ENCODE peak calls at places on chromosomes 16 and 17, in nine cellular contexts. B is GM12865; S is heart right ventricle; I is lung; V is HL-60; A is CD8-positive, alpha-beta T cell; P is foreskin fibroblast; Y is A673; F is bronchial epithelial cell. Z is an unnamed sample.

GRCh38 chr16:87832759-87833502 is 36.4 kb downstream of the SLC7A5 start:
- DNase-seq in I (no peak), S (no peak), Y (no peak), V (no peak), A (peak), P (no peak), B (no peak), F (no peak), Z (no peak)

GRCh38 chr17:21246698-21247097 is 6.5 kb downstream of the NATD1 start:
- DNase-seq in S (no peak), B (no peak), I (no peak), F (no peak), Y (no peak), P (no peak), A (no peak), V (no peak), Z (no peak)

GRCh38 chr17:63741251-63742049 is at the start of gene STRADA:
- DNase-seq in F (peak), Y (peak), I (peak), B (peak), A (peak), S (peak), V (peak), P (peak), Z (peak)

GRCh38 chr17:521168-521525 is 168.5 kb upstream of the RPH3AL start:
- DNase-seq in A (no peak), Y (no peak), P (no peak), B (no peak), V (no peak), F (no peak), S (no peak), I (no peak), Z (no peak)

GRCh38 chr17:62653831-62654829 is 26.7 kb downstream of the MRC2 start:
- DNase-seq in F (no peak), V (no peak), P (peak), A (no peak), B (no peak), I (peak), S (peak), Y (no peak), Z (no peak)

GRCh38 chr16:5504028-5504758 is 406.6 kb upstream of the EEF2KMT start:
- DNase-seq in A (no peak), Y (peak), F (no peak), I (no peak), B (no peak), P (no peak), V (no peak), S (peak), Z (no peak)

GRCh38 chr17:45293413-45294211 is 23.2 kb downstream of the MAP3K14 start:
- DNase-seq in Y (peak), I (peak), A (no peak), V (peak), S (peak), F (peak), P (peak), B (peak), Z (no peak)

GRCh38 chr17:81189670-81190530 is 23.9 kb upstream of the AATK start:
- DNase-seq in S (no peak), P (no peak), Y (no peak), F (no peak), B (no peak), V (no peak), A (no peak), I (no peak), Z (no peak)

GRCh38 chr17:9141423-9141753 is 120.1 kb downstream of the NTN1 start:
- DNase-seq in Y (no peak), A (no peak), V (no peak), S (no peak), B (no peak), P (no peak), F (no peak), I (no peak), Z (no peak)

GRCh38 chr16:77916111-77916510 is 106.2 kb upstream of the CLEC3A start:
- DNase-seq in S (no peak), F (no peak), B (no peak), Y (no peak), I (no peak), A (no peak), V (no peak), P (no peak), Z (no peak)

GRCh38 chr16:57372372-57373116 is at the start of gene CX3CL1:
- DNase-seq in P (no peak), I (peak), A (no peak), F (peak), V (no peak), B (no peak), Y (peak), S (peak), Z (no peak)

GRCh38 chr17:36918260-36918691 is 19.0 kb upstream of the LHX1 start:
- DNase-seq in A (no peak), S (no peak), B (no peak), V (no peak), F (peak), P (no peak), I (no peak), Y (no peak), Z (no peak)

GRCh38 chr17:19418312-19418992 is 7.4 kb downstream of the RNF112 start:
- DNase-seq in I (no peak), B (peak), P (peak), Y (no peak), V (peak), F (peak), S (no peak), A (no peak), Z (no peak)

GRCh38 chr17:1156864-1157263 is 22.9 kb downstream of the ABR start:
- DNase-seq in P (no peak), S (no peak), I (no peak), F (no peak), B (no peak), A (no peak), Y (no peak), V (no peak), Z (no peak)

GRCh38 chr17:11240041-11240801 is 792 bp upstream of the SHISA6 start:
- DNase-seq in P (no peak), I (no peak), A (no peak), F (no peak), B (no peak), Y (peak), V (no peak), S (peak), Z (no peak)

GRCh38 chr16:3461120-3461519 is 17.6 kb downstream of the NAA60 start:
- DNase-seq in P (no peak), Y (peak), A (peak), F (no peak), I (no peak), B (peak), V (no peak), S (no peak), Z (no peak)

GRCh38 chr17:34259151-34259550 is 4.1 kb downstream of the CCL2 start:
- DNase-seq in Y (no peak), I (no peak), A (no peak), F (peak), S (no peak), P (no peak), B (no peak), V (no peak), Z (no peak)

GRCh38 chr16:15542261-15542660 is 100.7 kb downstream of the MARF1 start:
- DNase-seq in I (no peak), Y (peak), S (no peak), F (no peak), V (no peak), P (no peak), A (no peak), B (no peak), Z (no peak)

GRCh38 chr17:74147966-74148365 is 55.5 kb upstream of the RPL38 start:
- DNase-seq in A (no peak), P (no peak), B (no peak), S (no peak), Y (no peak), V (no peak), F (no peak), I (no peak), Z (no peak)

GRCh38 chr17:81551458-81552243 is 502 bp downstream of the FAAP100 start:
- DNase-seq in V (peak), A (no peak), B (peak), Y (no peak), P (no peak), F (no peak), I (peak), S (no peak), Z (no peak)

GRCh38 chr16:22638393-22639206 is 127.9 kb downstream of the NPIPB5 start:
- DNase-seq in S (no peak), A (no peak), Y (no peak), B (no peak), F (peak), I (no peak), P (peak), V (peak), Z (no peak)

GRCh38 chr16:74449470-74449869 is 28.2 kb upstream of the CLEC18B start:
- DNase-seq in F (peak), A (no peak), Y (no peak), I (no peak), P (peak), S (peak), B (no peak), V (no peak), Z (no peak)

GRCh38 chr16:79482011-79482410 is 118.5 kb downstream of the MAF start:
- DNase-seq in Y (no peak), V (no peak), P (no peak), B (no peak), S (no peak), A (no peak), I (no peak), F (no peak), Z (no peak)

GRCh38 chr17:49739662-49740271 is 24.2 kb downstream of the FAM117A start:
- DNase-seq in I (peak), S (peak), B (peak), V (peak), P (no peak), Y (peak), A (peak), F (peak), Z (peak)

GRCh38 chr16:53668869-53669268 is 34.8 kb downstream of the RPGRIP1L start:
- DNase-seq in A (no peak), S (no peak), I (no peak), F (no peak), Y (no peak), B (no peak), V (no peak), P (no peak), Z (no peak)

GRCh38 chr17:42895185-42895555 is 5.4 kb upstream of the G6PC1 start:
- DNase-seq in A (no peak), I (peak), V (no peak), S (no peak), F (peak), Y (no peak), P (peak), B (no peak), Z (no peak)

GRCh38 chr16:65817799-65818198 is 548.7 kb upstream of the CDH5 start:
- DNase-seq in S (no peak), P (no peak), V (no peak), Y (no peak), I (no peak), A (no peak), B (no peak), F (no peak), Z (no peak)

GRCh38 chr16:65817066-65817465 is 549.4 kb upstream of the CDH5 start:
- DNase-seq in I (no peak), B (no peak), F (no peak), P (no peak), S (no peak), A (no peak), V (no peak), Y (no peak), Z (no peak)

GRCh38 chr16:65825191-65825856 is 541.2 kb upstream of the CDH5 start:
- DNase-seq in P (no peak), V (no peak), Y (no peak), A (no peak), S (no peak), F (no peak), B (no peak), I (no peak), Z (no peak)

GRCh38 chr16:65816556-65816955 is 549.9 kb upstream of the CDH5 start:
- DNase-seq in A (no peak), B (no peak), Y (no peak), V (no peak), I (no peak), P (no peak), S (no peak), F (no peak), Z (no peak)

GRCh38 chr16:65822148-65822547 is 544.3 kb upstream of the CDH5 start:
- DNase-seq in A (no peak), S (no peak), V (no peak), Y (no peak), P (no peak), B (no peak), F (no peak), I (no peak), Z (no peak)
- TF ChIP-seq CTCF in A (no peak), S (no peak), V (no peak), Y (no peak), P (no peak), B (no peak), F (no peak), I (no peak), Z (no peak)

DNA sequence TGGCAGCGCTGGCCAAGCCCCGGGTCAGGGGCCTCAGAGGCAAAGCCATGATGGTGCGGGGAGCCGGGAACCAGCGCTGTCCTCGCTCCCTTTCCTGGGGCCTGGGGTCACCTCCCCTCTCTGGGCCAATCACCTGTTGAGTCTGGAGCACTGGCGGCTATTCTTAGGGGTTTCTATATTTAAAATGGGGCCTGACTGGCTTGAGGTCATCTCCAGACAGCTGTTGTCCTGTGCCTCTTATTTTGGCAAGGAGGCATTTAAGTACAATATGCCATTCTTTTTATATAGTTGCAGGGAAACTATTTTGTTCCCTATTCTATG is at the start of gene COX6A2:
- DNase-seq in I (no peak), P (no peak), Y (no peak), B (no peak), A (no peak), V (no peak), F (no peak), S (peak), Z (no peak)
- H3K4me3 ChIP-seq in I (no peak), P (peak), Y (no peak), B (no peak), A (no peak), V (no peak), F (peak), S (peak), Z (no peak)

GRCh38 chr16:70553175-70553574 is 29.6 kb downstream of the SF3B3 start:
- DNase-seq in F (peak), I (no peak), Y (no peak), B (no peak), A (no peak), S (no peak), P (peak), V (no peak), Z (no peak)

GRCh38 chr16:70553645-70554044 is 30.0 kb downstream of the SF3B3 start:
- DNase-seq in S (no peak), A (no peak), F (no peak), P (peak), I (no peak), Y (no peak), B (no peak), V (no peak), Z (no peak)

GRCh38 chr16:70551788-70552187 is 28.2 kb downstream of the SF3B3 start:
- DNase-seq in S (no peak), Y (no peak), P (no peak), I (no peak), V (no peak), B (no peak), A (no peak), F (no peak), Z (no peak)

GRCh38 chr16:70550082-70550481 is 26.5 kb downstream of the SF3B3 start:
- DNase-seq in I (no peak), S (no peak), F (no peak), P (no peak), Y (no peak), A (no peak), V (no peak), B (no peak), Z (no peak)

GRCh38 chr16:70552675-70553074 is 29.1 kb downstream of the SF3B3 start:
- DNase-seq in V (no peak), Y (no peak), F (no peak), P (no peak), S (no peak), B (no peak), A (no peak), I (no peak), Z (no peak)
- TF ChIP-seq CTCF in V (no peak), Y (no peak), F (no peak), P (no peak), S (no peak), B (no peak), A (no peak), I (no peak), Z (no peak)

DNA sequence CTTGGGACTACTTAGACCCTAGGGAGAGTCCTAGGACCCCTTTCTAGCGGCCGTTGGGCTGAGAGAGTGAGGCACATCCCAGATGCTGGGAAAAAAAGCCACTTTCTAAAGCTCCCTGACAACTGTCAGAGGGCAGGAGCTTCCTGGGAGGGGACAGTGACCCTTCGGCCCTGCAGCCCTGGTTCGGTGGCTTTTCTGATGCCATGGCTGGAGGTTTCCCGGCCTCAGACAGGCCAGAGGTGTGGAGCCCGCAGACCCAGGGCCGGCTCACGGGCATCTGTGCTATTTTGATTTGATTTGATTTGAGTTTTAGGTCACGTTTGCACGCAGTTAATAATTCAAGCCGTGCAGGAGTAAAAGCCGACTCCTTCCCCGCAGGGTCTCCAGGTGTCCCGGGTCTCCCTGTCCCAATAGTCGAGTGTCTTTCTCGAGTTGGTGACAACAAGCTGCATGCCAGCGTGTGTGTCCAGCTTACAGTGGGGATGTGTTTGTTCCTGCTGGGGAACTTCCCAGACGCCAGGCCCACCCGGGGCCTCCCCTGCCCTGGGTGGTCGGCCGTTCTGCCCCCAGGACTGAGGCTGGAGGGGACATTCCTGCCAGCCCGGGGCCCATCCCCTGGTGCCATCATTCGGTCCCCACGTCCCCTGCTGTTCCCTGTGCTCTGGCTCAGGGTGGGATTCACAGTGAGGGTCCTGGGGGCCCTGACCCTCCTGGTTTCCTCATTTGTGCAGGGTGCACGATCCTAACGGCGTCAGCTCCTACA is 1.0 kb upstream of the CBFA2T3 start:
- DNase-seq in I (no peak), Y (no peak), F (no peak), A (no peak), B (no peak), S (no peak), V (no peak), P (no peak), Z (no peak)
- H3K4me3 ChIP-seq in I (no peak), Y (no peak), F (no peak), A (no peak), B (peak), S (no peak), V (no peak), P (no peak), Z (peak)

DNA sequence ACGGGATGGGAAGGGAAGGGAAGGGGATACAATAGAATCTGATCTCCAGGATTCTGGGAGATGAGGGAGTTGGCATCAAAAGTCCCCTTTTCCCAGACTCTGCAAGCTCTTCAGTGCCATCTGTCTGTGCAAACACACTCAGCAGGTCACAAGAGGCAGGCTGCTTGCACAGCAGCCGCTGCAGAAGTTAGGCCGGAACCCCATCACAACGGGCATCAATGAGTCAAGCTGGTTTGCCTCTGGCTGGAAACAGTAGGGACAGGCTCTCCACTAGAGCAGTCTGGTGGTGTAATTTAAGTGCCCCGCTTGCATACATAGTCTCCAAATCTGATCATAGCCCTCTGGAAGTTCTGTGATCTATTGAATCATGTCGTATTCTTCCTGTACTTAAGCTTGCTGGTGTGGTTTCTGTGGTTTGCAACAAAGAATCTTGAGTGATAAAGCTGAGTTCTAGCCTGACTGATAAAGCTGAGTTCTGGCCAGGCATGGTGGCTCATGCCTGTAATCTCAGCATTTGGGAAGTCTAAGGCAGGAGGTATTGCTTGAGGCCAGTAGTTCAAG is 33.7 kb upstream of the KDM8 start:
- DNase-seq in P (peak), B (peak), V (no peak), S (no peak), F (peak), Y (no peak), I (no peak), A (peak), Z (no peak)
- TF ChIP-seq CTCF in P (peak), B (no peak), V (peak), S (no peak), F (peak), Y (peak), I (no peak), A (no peak), Z (peak)

GRCh38 chr16:48218473-48218872 is 25.6 kb upstream of the LONP2 start:
- DNase-seq in P (no peak), B (no peak), Y (no peak), V (no peak), I (no peak), S (no peak), A (no peak), F (no peak), Z (no peak)

GRCh38 chr16:48220891-48221290 is 23.2 kb upstream of the LONP2 start:
- DNase-seq in S (no peak), F (no peak), B (no peak), P (no peak), I (no peak), Y (no peak), V (no peak), A (no peak), Z (no peak)

GRCh38 chr16:48217708-48218107 is 26.4 kb upstream of the LONP2 start:
- DNase-seq in Y (no peak), S (no peak), I (no peak), F (no peak), A (no peak), V (peak), P (no peak), B (no peak), Z (no peak)

GRCh38 chr16:48223490-48223889 is 20.6 kb upstream of the LONP2 start:
- DNase-seq in A (no peak), Y (no peak), B (no peak), S (no peak), F (no peak), V (no peak), P (no peak), I (no peak), Z (no peak)
- H3K4me3 ChIP-seq in A (no peak), Y (no peak), B (no peak), S (no peak), F (no peak), V (no peak), P (no peak), I (no peak), Z (no peak)

DNA sequence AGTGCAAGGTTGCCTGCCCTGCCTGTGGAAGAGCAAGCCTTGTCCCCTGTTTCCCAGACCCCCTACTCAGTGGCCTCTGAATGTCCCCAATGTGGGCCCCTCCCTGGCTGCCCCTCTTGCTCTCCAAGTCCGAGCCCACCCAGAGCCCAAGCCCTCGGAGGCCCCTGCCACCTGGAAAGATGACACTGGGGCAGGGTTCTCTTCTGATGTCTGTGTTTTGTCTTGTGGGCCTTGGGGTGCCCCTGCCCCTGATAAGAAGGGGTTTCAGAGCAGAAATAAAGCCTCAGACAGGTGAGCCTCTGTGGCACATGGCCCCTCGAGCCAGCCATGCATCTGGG is 85.4 kb upstream of the CBX4 start:
- DNase-seq in S (no peak), A (no peak), V (no peak), Y (no peak), F (no peak), I (no peak), B (no peak), P (no peak), Z (no peak)
- TF ChIP-seq CTCF in S (no peak), A (no peak), V (no peak), Y (no peak), F (no peak), I (no peak), B (no peak), P (no peak), Z (no peak)